ENCODE peak calls at places on chromosome 22, in five cellular contexts. I, E, Z, A and K are unnamed samples. For H3K4me1 and H3K27me3, the result is how much of the 10 kb centered on the place peaks cover.

GRCh38 chr22:38901111-38901641 is 29.2 kb upstream of the CBX6 start:
- DNase-seq in I (no peak), E (no peak), Z (no peak), A (no peak), K (no peak)

GRCh38 chr22:18031670-18032454 is 7.5 kb upstream of the MICAL3 start:
- DNase-seq in Z (no peak), A (no peak), E (no peak), I (peak), K (no peak)

GRCh38 chr22:17842386-17842785 is 68.1 kb upstream of the BID start:
- DNase-seq in E (no peak), Z (peak), I (no peak), A (no peak), K (peak)

GRCh38 chr22:50481440-50482106 is at the start of gene ADM2:
- DNase-seq in E (peak), Z (peak), I (no peak), A (peak), K (peak)

GRCh38 chr22:23110922-23111527 is 30.8 kb downstream of the RSPH14 start:
- DNase-seq in Z (no peak), E (no peak), I (peak), A (no peak), K (no peak)

GRCh38 chr22:50314081-50314454 is 6.6 kb upstream of the PLXNB2 start:
- DNase-seq in A (no peak), E (no peak), Z (no peak), I (no peak), K (no peak)

GRCh38 chr22:48605856-48606255 is 1221.8 kb downstream of the BRD1 start:
- DNase-seq in Z (no peak), A (no peak), I (no peak), E (no peak), K (no peak)

GRCh38 chr22:25919452-25919851 is 177.5 kb downstream of the MYO18B start:
- DNase-seq in A (no peak), E (no peak), Z (no peak), I (no peak), K (no peak)

GRCh38 chr22:28283025-28283654 is 364.1 kb upstream of the PITPNB start:
- DNase-seq in E (no peak), A (no peak), Z (no peak), I (peak), K (no peak)

GRCh38 chr22:44136112-44136511 is 44.6 kb upstream of the PARVG start:
- DNase-seq in I (no peak), A (no peak), Z (no peak), E (no peak), K (no peak)
- H3K4me3 ChIP-seq in I (no peak), A (no peak), Z (no peak), E (no peak), K (no peak)

GRCh38 chr22:37218771-37219411 is 6.6 kb upstream of the SSTR3 start:
- DNase-seq in I (no peak), A (no peak), Z (peak), E (no peak), K (peak)

GRCh38 chr22:37218399-37218770 is 6.1 kb upstream of the SSTR3 start:
- DNase-seq in A (no peak), E (no peak), I (no peak), Z (no peak), K (no peak)

GRCh38 chr22:37220543-37220968 is 8.3 kb upstream of the SSTR3 start:
- DNase-seq in A (no peak), Z (peak), E (no peak), I (peak), K (peak)

GRCh38 chr22:37221424-37222336 is 9.4 kb upstream of the SSTR3 start:
- DNase-seq in E (no peak), Z (no peak), I (no peak), A (no peak), K (no peak)

DNA sequence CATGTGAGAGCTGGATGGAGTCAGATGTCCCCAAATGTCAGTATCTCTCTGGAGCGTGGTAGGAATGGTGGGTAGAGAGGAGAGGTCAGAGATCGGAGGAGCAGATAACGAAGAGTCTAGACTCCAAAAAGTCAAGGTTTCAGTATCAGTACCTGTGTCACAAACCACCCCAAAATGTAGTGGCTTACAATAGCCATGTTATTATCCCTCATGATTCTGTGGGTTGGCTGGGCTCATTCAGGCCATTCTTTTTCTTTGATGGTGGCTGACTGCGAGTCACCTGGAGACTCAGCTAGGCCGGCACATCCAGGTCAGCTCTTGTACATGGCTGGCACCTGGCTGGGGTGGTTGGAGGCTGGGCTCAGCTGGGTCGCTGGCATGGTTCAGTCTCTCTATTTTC is 7.3 kb upstream of the SSTR3 start:
- DNase-seq in E (no peak), A (no peak), I (no peak), Z (no peak), K (no peak)
- H3K4me1 ChIP-seq in E (under half), A (under half), I (under half), Z (half or more), K (half or more)

GRCh38 chr22:36245805-36246356 is 6.6 kb upstream of the APOL2 start:
- DNase-seq in I (no peak), E (no peak), A (no peak), Z (no peak), K (no peak)

GRCh38 chr22:36244522-36245391 is 5.4 kb upstream of the APOL2 start:
- DNase-seq in I (peak), Z (no peak), A (no peak), E (no peak), K (no peak)

GRCh38 chr22:36239401-36240171 is at the start of gene APOL2:
- DNase-seq in I (peak), Z (peak), E (peak), A (peak), K (peak)

GRCh38 chr22:36246718-36247117 is 6.2 kb upstream of the APOL1 start:
- DNase-seq in E (no peak), Z (no peak), A (no peak), I (no peak), K (no peak)

GRCh38 chr22:36243996-36244395 is 4.7 kb upstream of the APOL2 start:
- DNase-seq in E (no peak), I (no peak), Z (no peak), A (no peak), K (no peak)
- H3K27me3 ChIP-seq in E (under half), I (under half), Z (under half), A (under half), K (under half)

GRCh38 chr22:36027579-36027959 is 1.1 kb downstream of the RBFOX2 start:
- DNase-seq in A (peak), I (no peak), Z (peak), E (no peak), K (no peak)

GRCh38 chr22:36028646-36029405 is at the start of gene RBFOX2:
- DNase-seq in Z (peak), E (peak), A (peak), I (peak), K (peak)

GRCh38 chr22:36027960-36028645 is 521 bp downstream of the RBFOX2 start:
- DNase-seq in E (no peak), A (peak), Z (peak), I (no peak), K (no peak)

GRCh38 chr22:36026741-36027140 is 1.9 kb downstream of the RBFOX2 start:
- DNase-seq in E (no peak), I (peak), A (no peak), Z (no peak), K (no peak)

DNA sequence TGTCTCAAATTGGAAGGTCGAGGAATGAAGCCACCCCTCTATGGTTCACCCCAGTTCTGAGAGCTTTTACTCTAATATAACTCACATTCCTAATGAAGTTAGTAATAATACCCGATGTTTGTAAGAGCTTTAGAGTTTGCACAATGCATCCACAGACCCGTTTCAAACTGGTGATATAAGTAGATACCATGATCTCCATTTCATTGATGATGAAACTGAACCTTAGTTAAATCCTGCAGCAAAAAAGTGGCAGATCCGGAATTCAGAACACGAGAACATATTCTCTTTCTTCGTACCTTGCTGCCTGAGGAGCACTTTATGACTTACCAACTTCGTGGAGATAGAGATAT is 757 bp upstream of the RBFOX2 start:
- DNase-seq in E (no peak), Z (no peak), A (no peak), I (no peak), K (no peak)
- H3K4me3 ChIP-seq in E (peak), Z (peak), A (peak), I (peak), K (no peak)

GRCh38 chr22:20316217-20316843 is 3.5 kb downstream of the DGCR6L start:
- DNase-seq in Z (no peak), I (no peak), E (peak), A (peak), K (no peak)

GRCh38 chr22:20319745-20320658 is at the start of gene DGCR6L:
- DNase-seq in I (peak), Z (peak), A (peak), E (peak), K (peak)

GRCh38 chr22:20316844-20317401 is 2.9 kb downstream of the DGCR6L start:
- DNase-seq in E (no peak), I (no peak), Z (no peak), A (peak), K (no peak)

GRCh38 chr22:20315337-20316216 is 4.3 kb downstream of the DGCR6L start:
- DNase-seq in E (peak), I (no peak), Z (no peak), A (peak), K (no peak)

DNA sequence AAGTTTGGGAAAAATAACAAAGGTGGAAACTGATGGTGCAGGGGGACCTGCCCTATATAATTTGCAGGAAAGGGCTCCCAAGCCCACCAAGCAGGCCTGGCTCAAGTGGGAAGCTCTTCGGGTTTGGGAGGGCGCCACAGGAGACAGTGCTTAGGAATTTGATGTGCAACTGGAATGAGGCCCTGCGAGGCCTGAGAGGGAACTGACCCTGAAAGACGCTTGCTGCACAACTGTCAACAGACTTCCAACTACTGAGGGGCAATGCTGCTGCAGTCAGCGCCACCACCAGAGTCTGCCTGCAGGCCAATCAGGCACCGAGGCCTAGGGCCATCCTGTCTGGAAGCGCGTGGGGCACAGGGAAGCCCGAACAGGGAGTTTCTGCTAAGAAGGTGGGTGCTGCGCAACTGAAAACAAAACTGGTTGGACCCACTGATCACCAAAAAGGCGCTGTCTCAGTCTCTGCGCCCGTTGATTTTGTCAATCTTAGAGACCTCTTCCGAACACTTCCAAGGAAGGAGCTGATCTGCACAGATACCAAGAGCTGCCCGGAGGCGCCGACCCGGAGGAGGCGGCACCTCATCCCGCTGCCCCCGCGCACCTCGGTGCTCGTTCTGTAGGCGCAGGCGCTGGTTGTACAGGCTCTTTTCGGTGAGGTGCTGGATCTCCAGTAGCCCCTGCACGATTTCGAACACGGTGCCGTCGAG is 667 bp downstream of the DGCR6L start:
- DNase-seq in E (no peak), Z (no peak), I (no peak), A (peak), K (no peak)
- H3K4me1 ChIP-seq in E (under half), Z (under half), I (under half), A (under half), K (half or more)

GRCh38 chr22:22091400-22091878 is 108.9 kb upstream of the TOP3B start:
- DNase-seq in E (no peak), Z (no peak), A (no peak), I (no peak), K (no peak)
- H3K27me3 ChIP-seq in E (under half), Z (under half), A (half or more), I (under half), K (under half)

GRCh38 chr22:21032037-21032842 is at the start of gene SLC7A4:
- DNase-seq in Z (no peak), E (peak), I (no peak), A (peak), K (no peak)
- H3K4me3 ChIP-seq in Z (no peak), E (peak), I (no peak), A (peak), K (no peak)